ENCODE peak calls at places on chromosome 19, in ten cellular contexts. One of them, this sample, is unnamed.
A peak's percentile ranks its signal among the peaks of the same experiment; 100 is the strongest.

GRCh38 chr19:42284066-42284501 is 15.0 kb downstream of the CIC start:
- DNase-seq in epithelial cell of esophagus: peak; percentile 77
- DNase-seq in left ventricle myocardium inferior: peak; percentile 84
- DNase-seq in AG04450: peak; percentile 39
- DNase-seq in testis: peak; percentile 76
- DNase-seq in aorta: peak; percentile 90
- DNase-seq in BE2C: peak; percentile 88
- DNase-seq in cardiac muscle cell: peak; percentile 85
- DNase-seq in tibial artery: no peak
- DNase-seq in kidney: peak; percentile 95
- DNase-seq in this sample: peak; percentile 41

GRCh38 chr19:17352608-17353280 is 15.4 kb downstream of the GTPBP3 start:
- DNase-seq in tibial artery: no peak
- DNase-seq in BE2C: no peak
- DNase-seq in epithelial cell of esophagus: no peak
- DNase-seq in testis: no peak
- DNase-seq in cardiac muscle cell: no peak
- DNase-seq in AG04450: no peak
- DNase-seq in left ventricle myocardium inferior: no peak
- DNase-seq in aorta: no peak
- DNase-seq in kidney: peak; percentile 79
- DNase-seq in this sample: no peak

GRCh38 chr19:10352764-10353671 is 13.6 kb upstream of the ICAM3 start:
- DNase-seq in tibial artery: no peak
- DNase-seq in aorta: peak; percentile 73
- DNase-seq in cardiac muscle cell: peak; percentile 95
- DNase-seq in BE2C: peak; percentile 99
- DNase-seq in testis: peak; percentile 79
- DNase-seq in epithelial cell of esophagus: no peak
- DNase-seq in AG04450: no peak
- DNase-seq in kidney: peak; percentile 96
- DNase-seq in left ventricle myocardium inferior: peak; percentile 84
- DNase-seq in this sample: no peak

GRCh38 chr19:495440-496332 is 600 bp upstream of the MADCAM1 start:
- DNase-seq in epithelial cell of esophagus: no peak
- DNase-seq in left ventricle myocardium inferior: no peak
- DNase-seq in cardiac muscle cell: no peak
- DNase-seq in BE2C: peak; percentile 58
- DNase-seq in kidney: no peak
- DNase-seq in AG04450: no peak
- DNase-seq in aorta: no peak
- DNase-seq in testis: no peak
- DNase-seq in tibial artery: no peak
- DNase-seq in this sample: no peak

GRCh38 chr19:57075801-57076492 is 43.8 kb upstream of the USP29 start:
- DNase-seq in left ventricle myocardium inferior: no peak
- DNase-seq in tibial artery: no peak
- DNase-seq in aorta: no peak
- DNase-seq in kidney: no peak
- DNase-seq in BE2C: no peak
- DNase-seq in AG04450: no peak
- DNase-seq in epithelial cell of esophagus: no peak
- DNase-seq in testis: no peak
- DNase-seq in cardiac muscle cell: no peak
- DNase-seq in this sample: no peak

GRCh38 chr19:6948884-6949283 is 61.5 kb downstream of the ADGRE1 start:
- DNase-seq in BE2C: no peak
- DNase-seq in tibial artery: no peak
- DNase-seq in cardiac muscle cell: no peak
- DNase-seq in testis: no peak
- DNase-seq in kidney: no peak
- DNase-seq in left ventricle myocardium inferior: no peak
- DNase-seq in aorta: no peak
- DNase-seq in AG04450: no peak
- DNase-seq in epithelial cell of esophagus: no peak
- DNase-seq in this sample: no peak

GRCh38 chr19:13830761-13831481 is 35.7 kb downstream of the ZSWIM4 start:
- DNase-seq in tibial artery: no peak
- DNase-seq in left ventricle myocardium inferior: no peak
- DNase-seq in AG04450: no peak
- DNase-seq in epithelial cell of esophagus: peak; percentile 76
- DNase-seq in cardiac muscle cell: no peak
- DNase-seq in kidney: peak; percentile 54
- DNase-seq in aorta: no peak
- DNase-seq in BE2C: no peak
- DNase-seq in testis: no peak
- DNase-seq in this sample: no peak

GRCh38 chr19:48990400-48990799 is 2.7 kb downstream of the GYS1 start:
- DNase-seq in testis: no peak
- DNase-seq in epithelial cell of esophagus: no peak
- DNase-seq in tibial artery: no peak
- DNase-seq in left ventricle myocardium inferior: no peak
- DNase-seq in BE2C: no peak
- DNase-seq in kidney: no peak
- DNase-seq in aorta: no peak
- DNase-seq in cardiac muscle cell: no peak
- DNase-seq in AG04450: no peak
- DNase-seq in this sample: no peak

GRCh38 chr19:5591476-5591875 is 23.7 kb upstream of the TINCR start:
- DNase-seq in kidney: peak; percentile 56
- DNase-seq in aorta: peak; percentile 40
- DNase-seq in epithelial cell of esophagus: no peak
- DNase-seq in testis: no peak
- DNase-seq in AG04450: no peak
- DNase-seq in cardiac muscle cell: no peak
- DNase-seq in BE2C: no peak
- DNase-seq in tibial artery: no peak
- DNase-seq in left ventricle myocardium inferior: no peak
- DNase-seq in this sample: no peak

GRCh38 chr19:17045907-17046502 is 19.4 kb upstream of the CPAMD8 start:
- DNase-seq in epithelial cell of esophagus: no peak
- DNase-seq in kidney: no peak
- DNase-seq in tibial artery: no peak
- DNase-seq in cardiac muscle cell: no peak
- DNase-seq in BE2C: no peak
- DNase-seq in left ventricle myocardium inferior: no peak
- DNase-seq in AG04450: no peak
- DNase-seq in testis: no peak
- DNase-seq in aorta: no peak
- DNase-seq in this sample: no peak

DNA sequence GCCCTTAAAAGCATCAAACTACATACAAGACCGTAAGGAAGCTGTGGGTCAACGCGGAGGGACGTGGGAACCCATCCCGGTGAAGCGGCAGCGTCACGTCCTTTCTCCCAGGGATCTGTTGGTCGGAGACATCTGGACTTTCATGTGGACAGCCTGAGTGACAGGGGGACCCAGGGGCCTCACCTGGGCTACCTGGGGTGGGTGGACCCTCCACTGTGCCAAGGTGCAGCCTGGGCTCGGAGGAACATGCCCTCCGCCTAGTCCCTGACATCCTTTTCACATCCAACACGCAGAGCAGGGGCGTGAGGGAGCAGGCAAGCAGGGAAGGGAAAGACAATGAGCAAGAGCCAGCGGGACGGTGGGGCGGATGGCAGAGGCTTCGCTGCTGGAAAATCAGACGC is 13.8 kb upstream of the GARIN5A start:
- DNase-seq in testis: no peak
- DNase-seq in epithelial cell of esophagus: no peak
- DNase-seq in aorta: peak; percentile 42
- DNase-seq in AG04450: no peak
- DNase-seq in kidney: peak; percentile 43
- DNase-seq in cardiac muscle cell: no peak
- DNase-seq in tibial artery: no peak
- DNase-seq in left ventricle myocardium inferior: no peak
- DNase-seq in BE2C: no peak
- DNase-seq in this sample: no peak
- H3K4me3 ChIP-seq in testis: no peak overlapping the region
- H3K4me3 ChIP-seq in epithelial cell of esophagus: no peak overlapping the region
- H3K4me3 ChIP-seq in aorta: no peak overlapping the region
- H3K4me3 ChIP-seq in AG04450: no peak overlapping the region
- H3K4me3 ChIP-seq in kidney: no peak overlapping the region
- H3K4me3 ChIP-seq in cardiac muscle cell: no peak overlapping the region
- H3K4me3 ChIP-seq in tibial artery: no peak overlapping the region
- H3K4me3 ChIP-seq in left ventricle myocardium inferior: no peak overlapping the region
- H3K4me3 ChIP-seq in BE2C: no peak overlapping the region
- H3K4me3 ChIP-seq in this sample: no peak overlapping the region

DNA sequence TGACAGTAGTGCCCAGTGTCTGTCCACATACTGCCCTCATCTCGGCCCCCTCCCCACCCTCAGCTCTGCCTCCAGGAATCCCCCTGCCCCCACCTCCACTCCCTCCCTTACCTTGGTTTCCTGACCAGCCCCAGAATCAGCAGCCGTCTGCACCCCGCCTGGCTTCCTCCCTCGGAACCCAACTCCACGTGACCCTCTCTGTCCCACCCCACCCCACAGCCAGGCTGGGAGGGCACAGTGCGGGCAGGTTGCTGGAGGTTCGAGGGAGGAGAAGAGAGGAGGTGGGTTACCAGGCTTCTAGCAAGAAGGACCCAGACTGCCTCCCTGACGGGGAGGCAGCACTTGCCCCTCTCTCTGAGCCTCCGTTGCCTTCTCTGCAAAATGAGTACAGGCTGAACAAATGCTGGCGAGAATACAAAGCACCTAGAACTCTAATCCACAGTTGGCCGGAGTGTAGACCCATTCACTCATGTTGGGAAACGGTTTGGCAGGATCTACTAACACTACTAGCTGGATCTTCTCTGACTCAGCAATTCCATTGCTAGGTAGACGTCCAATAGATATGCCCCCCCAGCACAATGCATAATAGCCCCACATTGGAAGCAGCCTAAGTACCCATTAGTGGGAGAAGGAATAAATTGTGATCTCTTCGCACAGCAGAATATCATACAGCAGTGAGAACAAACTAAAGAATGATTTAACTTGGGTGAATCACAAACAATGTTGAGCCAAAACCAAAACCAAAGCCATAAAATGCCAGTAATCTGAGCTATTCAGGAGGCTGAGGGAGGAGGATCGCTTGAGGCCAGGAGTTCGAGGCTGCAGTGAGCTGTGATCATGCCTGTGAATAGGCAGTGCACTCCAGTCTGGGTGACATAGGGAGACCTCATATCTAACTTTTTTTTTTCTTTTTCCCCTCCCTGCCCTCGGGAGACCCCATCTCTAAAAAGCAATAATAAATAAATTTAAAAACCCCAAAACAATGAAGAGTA is at the start of gene RASAL3:
- DNase-seq in aorta: peak; percentile 63
- DNase-seq in AG04450: no peak
- DNase-seq in kidney: peak; percentile 72
- DNase-seq in left ventricle myocardium inferior: no peak
- DNase-seq in epithelial cell of esophagus: no peak
- DNase-seq in BE2C: no peak
- DNase-seq in cardiac muscle cell: no peak
- DNase-seq in testis: no peak
- DNase-seq in tibial artery: no peak
- DNase-seq in this sample: no peak
- H3K4me3 ChIP-seq in aorta: no peak within 1 kb of the TSS
- H3K4me3 ChIP-seq in AG04450: no peak within 1 kb of the TSS
- H3K4me3 ChIP-seq in kidney: peak within 1 kb of the TSS; percentile 17
- H3K4me3 ChIP-seq in left ventricle myocardium inferior: peak within 1 kb of the TSS; percentile 51
- H3K4me3 ChIP-seq in epithelial cell of esophagus: no peak within 1 kb of the TSS
- H3K4me3 ChIP-seq in BE2C: no peak within 1 kb of the TSS
- H3K4me3 ChIP-seq in cardiac muscle cell: no peak within 1 kb of the TSS
- H3K4me3 ChIP-seq in testis: peak within 1 kb of the TSS; percentile 38
- H3K4me3 ChIP-seq in tibial artery: peak within 1 kb of the TSS; percentile 19
- H3K4me3 ChIP-seq in this sample: no peak within 1 kb of the TSS

GRCh38 chr19:18834644-18834984 is 2.9 kb downstream of the UPF1 start:
- DNase-seq in cardiac muscle cell: no peak
- DNase-seq in tibial artery: no peak
- DNase-seq in epithelial cell of esophagus: no peak
- DNase-seq in AG04450: no peak
- DNase-seq in aorta: no peak
- DNase-seq in BE2C: no peak
- DNase-seq in testis: no peak
- DNase-seq in left ventricle myocardium inferior: no peak
- DNase-seq in kidney: no peak
- DNase-seq in this sample: no peak
- H3K4me3 ChIP-seq in cardiac muscle cell: no peak overlapping the region
- H3K4me3 ChIP-seq in tibial artery: peak overlapping the region; percentile 72
- H3K4me3 ChIP-seq in epithelial cell of esophagus: peak overlapping the region; percentile 94
- H3K4me3 ChIP-seq in AG04450: peak overlapping the region; percentile 81
- H3K4me3 ChIP-seq in aorta: no peak overlapping the region
- H3K4me3 ChIP-seq in BE2C: no peak overlapping the region
- H3K4me3 ChIP-seq in testis: no peak overlapping the region
- H3K4me3 ChIP-seq in left ventricle myocardium inferior: peak overlapping the region; percentile 96
- H3K4me3 ChIP-seq in kidney: peak overlapping the region; percentile 69
- H3K4me3 ChIP-seq in this sample: peak overlapping the region; percentile 78

GRCh38 chr19:38231918-38232317 is 7.9 kb upstream of the DPF1 start:
- DNase-seq in left ventricle myocardium inferior: no peak
- DNase-seq in cardiac muscle cell: no peak
- DNase-seq in kidney: no peak
- DNase-seq in epithelial cell of esophagus: no peak
- DNase-seq in tibial artery: no peak
- DNase-seq in aorta: no peak
- DNase-seq in testis: no peak
- DNase-seq in AG04450: no peak
- DNase-seq in BE2C: no peak
- DNase-seq in this sample: no peak

GRCh38 chr19:38228491-38229439 is 4.7 kb upstream of the DPF1 start:
- DNase-seq in epithelial cell of esophagus: no peak
- DNase-seq in testis: no peak
- DNase-seq in AG04450: no peak
- DNase-seq in BE2C: peak; percentile 88
- DNase-seq in aorta: no peak
- DNase-seq in kidney: no peak
- DNase-seq in left ventricle myocardium inferior: no peak
- DNase-seq in cardiac muscle cell: peak; percentile 71
- DNase-seq in tibial artery: no peak
- DNase-seq in this sample: no peak

GRCh38 chr19:38228005-38228377 is 4.0 kb upstream of the DPF1 start:
- DNase-seq in testis: no peak
- DNase-seq in BE2C: peak; percentile 73
- DNase-seq in left ventricle myocardium inferior: no peak
- DNase-seq in aorta: no peak
- DNase-seq in epithelial cell of esophagus: no peak
- DNase-seq in tibial artery: no peak
- DNase-seq in AG04450: no peak
- DNase-seq in cardiac muscle cell: no peak
- DNase-seq in kidney: no peak
- DNase-seq in this sample: no peak

GRCh38 chr19:38227272-38228004 is 3.4 kb upstream of the DPF1 start:
- DNase-seq in AG04450: no peak
- DNase-seq in cardiac muscle cell: no peak
- DNase-seq in epithelial cell of esophagus: no peak
- DNase-seq in aorta: no peak
- DNase-seq in tibial artery: no peak
- DNase-seq in kidney: no peak
- DNase-seq in left ventricle myocardium inferior: no peak
- DNase-seq in testis: no peak
- DNase-seq in BE2C: no peak
- DNase-seq in this sample: no peak

DNA sequence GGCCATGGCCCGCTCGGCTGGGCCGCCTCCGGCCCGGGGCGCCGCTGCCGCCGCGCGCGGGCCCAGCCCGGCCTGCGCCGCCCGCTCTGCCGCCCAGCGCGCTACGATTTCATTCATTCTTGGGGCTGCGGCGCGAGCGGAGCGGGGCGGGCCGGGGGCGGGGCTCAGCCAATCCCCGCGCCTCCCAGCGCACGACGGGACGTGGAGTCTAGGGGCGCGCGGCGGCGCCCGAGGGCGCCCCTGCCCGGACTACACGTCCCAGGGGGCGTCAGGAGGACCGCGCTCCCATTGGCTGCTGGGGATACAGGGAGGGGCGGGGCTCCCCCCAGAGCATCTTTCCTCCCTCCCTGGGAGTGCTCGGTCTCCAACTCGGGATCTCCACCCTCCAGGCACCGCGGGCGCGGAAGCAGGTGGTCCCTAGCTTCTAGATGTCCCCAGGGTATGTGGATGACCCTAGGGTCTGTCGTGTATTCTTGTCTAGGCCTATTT is 5.6 kb upstream of the DPF1 start:
- DNase-seq in tibial artery: no peak
- DNase-seq in kidney: no peak
- DNase-seq in cardiac muscle cell: peak; percentile 95
- DNase-seq in left ventricle myocardium inferior: peak; percentile 56
- DNase-seq in BE2C: peak; percentile 94
- DNase-seq in epithelial cell of esophagus: peak; percentile 73
- DNase-seq in aorta: peak; percentile 70
- DNase-seq in AG04450: peak; percentile 59
- DNase-seq in testis: peak; percentile 77
- DNase-seq in this sample: peak; percentile 40
- H3K4me3 ChIP-seq in tibial artery: peak overlapping the region; percentile 16
- H3K4me3 ChIP-seq in kidney: no peak overlapping the region
- H3K4me3 ChIP-seq in cardiac muscle cell: peak overlapping the region; percentile 56
- H3K4me3 ChIP-seq in left ventricle myocardium inferior: peak overlapping the region; percentile 54
- H3K4me3 ChIP-seq in BE2C: peak overlapping the region; percentile 80
- H3K4me3 ChIP-seq in epithelial cell of esophagus: no peak overlapping the region
- H3K4me3 ChIP-seq in aorta: no peak overlapping the region
- H3K4me3 ChIP-seq in AG04450: peak overlapping the region; percentile 59
- H3K4me3 ChIP-seq in testis: no peak overlapping the region
- H3K4me3 ChIP-seq in this sample: peak overlapping the region; percentile 44